ENCODE peak calls at places on chromosomes 16 and 17, in six cellular contexts. One of them, this sample, is unnamed. For H3K9me3 and H3K36me3, the result is how much of the 10 kb centered on the place peaks cover.

GRCh38 chr17:47165137-47165536 is 24.0 kb downstream of the CDC27 start:
- DNase-seq in upper lobe of left lung: no peak
- DNase-seq in heart left ventricle: no peak
- DNase-seq in tibial nerve: no peak
- DNase-seq in breast epithelium: no peak
- DNase-seq in transverse colon: no peak
- DNase-seq in this sample: no peak

GRCh38 chr17:18954321-18954720 is 2.4 kb downstream of the SLC5A10 start:
- DNase-seq in upper lobe of left lung: no peak
- DNase-seq in tibial nerve: no peak
- DNase-seq in transverse colon: no peak
- DNase-seq in breast epithelium: no peak
- DNase-seq in heart left ventricle: no peak
- DNase-seq in this sample: no peak

GRCh38 chr17:55513885-55514590 is 2.8 kb upstream of the SMIM36 start:
- DNase-seq in transverse colon: peak
- DNase-seq in tibial nerve: peak
- DNase-seq in heart left ventricle: peak
- DNase-seq in breast epithelium: peak
- DNase-seq in upper lobe of left lung: peak
- DNase-seq in this sample: no peak

GRCh38 chr16:78469787-78470186 is 370.3 kb downstream of the WWOX start:
- DNase-seq in upper lobe of left lung: no peak
- DNase-seq in transverse colon: no peak
- DNase-seq in tibial nerve: no peak
- DNase-seq in breast epithelium: no peak
- DNase-seq in heart left ventricle: no peak
- DNase-seq in this sample: no peak

GRCh38 chr16:3030128-3030871 is 6.4 kb downstream of the BICDL2 start:
- DNase-seq in heart left ventricle: no peak
- DNase-seq in breast epithelium: no peak
- DNase-seq in transverse colon: no peak
- DNase-seq in upper lobe of left lung: no peak
- DNase-seq in tibial nerve: no peak
- DNase-seq in this sample: no peak

GRCh38 chr17:36107660-36108059 is 4.0 kb downstream of the CCL4 start:
- DNase-seq in breast epithelium: no peak
- DNase-seq in heart left ventricle: no peak
- DNase-seq in tibial nerve: no peak
- DNase-seq in transverse colon: no peak
- DNase-seq in upper lobe of left lung: no peak
- DNase-seq in this sample: no peak

GRCh38 chr17:50661795-50662391 is 27.2 kb downstream of the ABCC3 start:
- DNase-seq in transverse colon: peak
- DNase-seq in heart left ventricle: peak
- DNase-seq in tibial nerve: no peak
- DNase-seq in upper lobe of left lung: peak
- DNase-seq in breast epithelium: peak
- DNase-seq in this sample: no peak

GRCh38 chr16:12220721-12221120 is 244.2 kb downstream of the SNX29 start:
- DNase-seq in tibial nerve: no peak
- DNase-seq in breast epithelium: no peak
- DNase-seq in upper lobe of left lung: no peak
- DNase-seq in heart left ventricle: no peak
- DNase-seq in transverse colon: no peak
- DNase-seq in this sample: no peak

GRCh38 chr16:15643453-15644305 is 725 bp upstream of the MARF1 start:
- DNase-seq in breast epithelium: no peak
- DNase-seq in transverse colon: peak
- DNase-seq in upper lobe of left lung: no peak
- DNase-seq in heart left ventricle: no peak
- DNase-seq in tibial nerve: no peak
- DNase-seq in this sample: no peak

GRCh38 chr17:39753514-39754160 is 15.9 kb downstream of the GRB7 start:
- DNase-seq in heart left ventricle: peak
- DNase-seq in tibial nerve: no peak
- DNase-seq in upper lobe of left lung: peak
- DNase-seq in breast epithelium: peak
- DNase-seq in transverse colon: peak
- DNase-seq in this sample: no peak

GRCh38 chr17:78925662-78926555 is 722 bp upstream of the TIMP2 start:
- DNase-seq in breast epithelium: peak
- DNase-seq in upper lobe of left lung: peak
- DNase-seq in tibial nerve: peak
- DNase-seq in transverse colon: peak
- DNase-seq in heart left ventricle: peak
- DNase-seq in this sample: no peak

GRCh38 chr17:42284566-42284965 is 3.7 kb upstream of the STAT5A start:
- DNase-seq in upper lobe of left lung: no peak
- DNase-seq in breast epithelium: peak
- DNase-seq in tibial nerve: no peak
- DNase-seq in transverse colon: no peak
- DNase-seq in heart left ventricle: no peak
- DNase-seq in this sample: no peak

GRCh38 chr16:65770752-65771151 is 595.7 kb upstream of the CDH5 start:
- DNase-seq in breast epithelium: no peak
- DNase-seq in upper lobe of left lung: no peak
- DNase-seq in heart left ventricle: no peak
- DNase-seq in transverse colon: no peak
- DNase-seq in tibial nerve: no peak
- DNase-seq in this sample: no peak

GRCh38 chr16:87740441-87740840 is 25.3 kb downstream of the KLHDC4 start:
- DNase-seq in heart left ventricle: no peak
- DNase-seq in breast epithelium: no peak
- DNase-seq in transverse colon: no peak
- DNase-seq in tibial nerve: no peak
- DNase-seq in upper lobe of left lung: no peak
- DNase-seq in this sample: no peak

GRCh38 chr17:6752068-6752909 is 3.6 kb upstream of the XAF1 start:
- DNase-seq in transverse colon: peak
- DNase-seq in heart left ventricle: peak
- DNase-seq in upper lobe of left lung: peak
- DNase-seq in breast epithelium: peak
- DNase-seq in tibial nerve: no peak
- DNase-seq in this sample: no peak

GRCh38 chr16:14232106-14232890 is 161.2 kb downstream of the MRTFB start:
- DNase-seq in breast epithelium: no peak
- DNase-seq in tibial nerve: no peak
- DNase-seq in upper lobe of left lung: no peak
- DNase-seq in heart left ventricle: no peak
- DNase-seq in transverse colon: no peak
- DNase-seq in this sample: no peak

GRCh38 chr17:4833941-4834501 is 881 bp downstream of the MINK1 start:
- DNase-seq in tibial nerve: no peak
- DNase-seq in breast epithelium: no peak
- DNase-seq in heart left ventricle: peak
- DNase-seq in transverse colon: peak
- DNase-seq in upper lobe of left lung: peak
- DNase-seq in this sample: no peak

GRCh38 chr16:67006930-67007658 is 18.7 kb downstream of the CES4A start:
- DNase-seq in tibial nerve: no peak
- DNase-seq in breast epithelium: no peak
- DNase-seq in upper lobe of left lung: no peak
- DNase-seq in transverse colon: no peak
- DNase-seq in heart left ventricle: no peak
- DNase-seq in this sample: no peak

GRCh38 chr16:11079657-11080187 is 135.4 kb downstream of the CLEC16A start:
- DNase-seq in breast epithelium: no peak
- DNase-seq in upper lobe of left lung: no peak
- DNase-seq in tibial nerve: no peak
- DNase-seq in transverse colon: no peak
- DNase-seq in heart left ventricle: peak
- DNase-seq in this sample: no peak

GRCh38 chr16:58970775-58971174 is 236.7 kb upstream of the GOT2 start:
- DNase-seq in transverse colon: no peak
- DNase-seq in breast epithelium: no peak
- DNase-seq in tibial nerve: no peak
- DNase-seq in heart left ventricle: no peak
- DNase-seq in upper lobe of left lung: no peak
- DNase-seq in this sample: no peak

GRCh38 chr16:30777591-30778297 is 9.3 kb downstream of the ZNF629 start:
- DNase-seq in transverse colon: no peak
- DNase-seq in heart left ventricle: no peak
- DNase-seq in breast epithelium: no peak
- DNase-seq in upper lobe of left lung: no peak
- DNase-seq in tibial nerve: no peak
- DNase-seq in this sample: no peak

GRCh38 chr17:22492331-22492730 is 800.0 kb downstream of the KCNJ18 start:
- DNase-seq in heart left ventricle: no peak
- DNase-seq in upper lobe of left lung: no peak
- DNase-seq in tibial nerve: no peak
- DNase-seq in transverse colon: no peak
- DNase-seq in breast epithelium: no peak
- DNase-seq in this sample: no peak
- H3K9me3 ChIP-seq in heart left ventricle: under half
- H3K9me3 ChIP-seq in upper lobe of left lung: under half
- H3K9me3 ChIP-seq in tibial nerve: under half
- H3K9me3 ChIP-seq in transverse colon: under half
- H3K9me3 ChIP-seq in breast epithelium: under half
- H3K9me3 ChIP-seq in this sample: under half

GRCh38 chr17:8176998-8177731 is 985 bp upstream of the TMEM107 start:
- DNase-seq in upper lobe of left lung: no peak
- DNase-seq in transverse colon: no peak
- DNase-seq in heart left ventricle: no peak
- DNase-seq in breast epithelium: no peak
- DNase-seq in tibial nerve: no peak
- DNase-seq in this sample: no peak

GRCh38 chr17:8176197-8176940 is at the start of gene TMEM107:
- DNase-seq in transverse colon: peak
- DNase-seq in breast epithelium: peak
- DNase-seq in heart left ventricle: peak
- DNase-seq in upper lobe of left lung: peak
- DNase-seq in tibial nerve: peak
- DNase-seq in this sample: no peak

GRCh38 chr17:8173871-8174322 is 2.3 kb downstream of the TMEM107 start:
- DNase-seq in heart left ventricle: no peak
- DNase-seq in tibial nerve: no peak
- DNase-seq in upper lobe of left lung: no peak
- DNase-seq in breast epithelium: no peak
- DNase-seq in transverse colon: peak
- DNase-seq in this sample: no peak

GRCh38 chr17:8175795-8176196 is 384 bp downstream of the TMEM107 start:
- DNase-seq in heart left ventricle: no peak
- DNase-seq in breast epithelium: no peak
- DNase-seq in tibial nerve: no peak
- DNase-seq in upper lobe of left lung: peak
- DNase-seq in transverse colon: peak
- DNase-seq in this sample: no peak

DNA sequence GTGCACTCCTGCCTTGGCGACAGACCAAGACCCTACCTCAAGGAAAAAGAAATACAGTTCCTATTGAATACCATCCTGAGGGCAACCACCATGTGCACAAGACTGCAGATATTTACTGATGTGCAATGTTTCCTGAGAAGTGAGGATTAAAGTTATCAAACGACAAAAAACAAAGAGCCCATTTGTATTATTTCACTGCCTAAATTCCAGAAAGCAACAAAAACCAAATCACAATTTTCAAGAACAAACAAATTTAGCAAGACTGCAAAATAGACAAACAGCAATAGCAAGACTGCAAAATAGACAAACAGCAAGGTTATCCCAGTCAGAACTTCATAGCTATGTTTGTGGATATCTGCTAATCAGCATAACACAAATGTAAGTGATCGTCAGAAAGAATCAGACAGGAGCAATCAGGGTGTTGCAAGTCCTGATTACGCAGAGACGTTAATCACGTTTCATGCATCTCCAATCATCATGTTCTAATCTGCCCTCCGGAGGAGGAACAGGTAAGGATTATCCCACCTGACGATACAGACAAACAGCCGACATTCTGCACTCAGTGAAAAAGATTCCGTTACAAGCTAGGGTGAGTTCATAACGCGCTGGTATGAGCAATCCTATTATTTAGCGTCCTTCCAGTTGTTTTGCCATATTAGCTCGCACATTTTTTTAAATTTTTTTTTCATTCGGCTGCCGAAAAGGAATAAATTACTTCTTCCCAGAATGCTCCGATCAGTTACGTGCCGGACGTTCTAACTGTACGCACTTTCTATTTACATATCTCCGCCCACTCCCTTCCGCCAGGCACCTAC is 2.9 kb downstream of the TMEM107 start:
- DNase-seq in transverse colon: peak
- DNase-seq in heart left ventricle: peak
- DNase-seq in breast epithelium: peak
- DNase-seq in upper lobe of left lung: peak
- DNase-seq in tibial nerve: peak
- DNase-seq in this sample: no peak
- TF ChIP-seq POLR2A in transverse colon: peak
- TF ChIP-seq POLR2A in heart left ventricle: peak
- TF ChIP-seq POLR2A in breast epithelium: peak
- TF ChIP-seq POLR2A in upper lobe of left lung: peak
- TF ChIP-seq POLR2A in tibial nerve: peak
- TF ChIP-seq POLR2A in this sample: peak

DNA sequence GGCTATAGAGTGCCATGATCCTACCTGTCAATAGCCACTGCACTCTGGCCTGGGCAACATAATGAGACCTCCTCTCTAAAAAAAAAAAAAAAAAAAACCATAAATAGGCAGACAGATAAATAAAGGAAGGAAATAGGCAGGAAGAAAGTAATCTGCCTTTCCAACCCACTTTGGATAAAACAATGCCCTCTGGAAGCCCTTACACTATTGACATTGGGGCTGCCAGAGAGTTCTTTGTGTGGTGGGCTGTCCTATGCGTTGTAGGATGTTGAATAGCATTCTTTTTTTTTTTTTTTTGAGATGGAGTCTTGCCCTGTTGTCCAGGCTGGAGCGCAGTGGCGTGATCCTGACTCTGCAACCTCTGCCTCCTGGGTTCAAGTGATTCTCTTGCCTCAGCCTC is 7.2 kb upstream of the RFWD3 start:
- DNase-seq in transverse colon: no peak
- DNase-seq in breast epithelium: no peak
- DNase-seq in upper lobe of left lung: no peak
- DNase-seq in tibial nerve: no peak
- DNase-seq in heart left ventricle: no peak
- DNase-seq in this sample: no peak
- H3K36me3 ChIP-seq in transverse colon: under half
- H3K36me3 ChIP-seq in breast epithelium: under half
- H3K36me3 ChIP-seq in upper lobe of left lung: under half
- H3K36me3 ChIP-seq in tibial nerve: under half
- H3K36me3 ChIP-seq in heart left ventricle: under half
- H3K36me3 ChIP-seq in this sample: under half

DNA sequence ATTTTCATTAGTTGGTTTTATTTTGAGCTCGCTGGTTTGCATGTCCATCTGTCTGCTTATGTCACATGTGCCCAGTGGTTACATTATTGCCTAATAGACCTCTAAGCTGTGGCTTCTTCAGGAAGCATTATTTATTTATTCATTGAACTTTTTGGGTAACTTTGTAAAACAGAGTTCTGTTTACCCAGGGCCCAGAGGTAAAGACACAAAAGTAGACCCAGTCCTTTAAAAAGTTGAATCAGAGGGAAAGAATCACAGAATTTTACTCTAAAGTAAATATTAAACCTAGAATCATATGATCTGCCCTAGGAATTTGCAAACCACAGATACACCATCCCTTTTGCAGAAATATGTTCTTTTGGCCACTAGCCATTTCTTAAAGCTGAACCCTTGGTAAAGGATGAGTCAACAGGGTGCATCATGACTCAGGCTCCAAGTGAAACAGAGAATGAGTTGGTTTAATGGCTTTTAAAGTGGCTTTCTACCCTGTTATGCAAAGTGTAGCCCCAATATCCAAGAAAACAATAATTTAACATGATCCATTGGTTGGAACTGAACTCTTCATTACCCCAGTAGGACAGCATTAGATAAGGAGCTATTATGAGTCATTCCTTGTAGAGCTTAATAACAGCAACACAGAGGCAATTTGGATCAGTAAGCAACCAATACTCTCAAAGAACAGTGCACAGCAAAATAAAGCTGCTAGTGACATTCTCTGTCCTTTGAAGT is 236.3 kb downstream of the KCNJ2 start:
- DNase-seq in transverse colon: no peak
- DNase-seq in tibial nerve: no peak
- DNase-seq in breast epithelium: no peak
- DNase-seq in heart left ventricle: no peak
- DNase-seq in upper lobe of left lung: no peak
- DNase-seq in this sample: no peak
- H3K9me3 ChIP-seq in transverse colon: under half
- H3K9me3 ChIP-seq in tibial nerve: under half
- H3K9me3 ChIP-seq in breast epithelium: under half
- H3K9me3 ChIP-seq in heart left ventricle: under half
- H3K9me3 ChIP-seq in upper lobe of left lung: under half
- H3K9me3 ChIP-seq in this sample: under half